ENCODE peak calls at places on chromosomes 16 and 17, in four cellular contexts. W, T, Y and S are unnamed samples.

GRCh38 chr16:86495357-86495701 is 15.0 kb upstream of the FOXF1 start:
- DNase-seq in W (no peak), T (no peak), Y (no peak), S (no peak)

GRCh38 chr17:59488805-59489204 is 76.6 kb upstream of the DHX40 start:
- DNase-seq in W (no peak), T (no peak), Y (no peak), S (no peak)

GRCh38 chr17:12422632-12423031 is 243.1 kb upstream of the MYOCD start:
- DNase-seq in W (no peak), T (no peak), Y (no peak), S (no peak)

GRCh38 chr17:74045608-74046007 is 157.9 kb upstream of the RPL38 start:
- DNase-seq in W (no peak), T (no peak), Y (peak; percentile 24), S (no peak)

GRCh38 chr16:1194665-1195392 is 30.2 kb downstream of the TPSG1 start:
- DNase-seq in W (no peak), T (no peak), Y (no peak), S (no peak)

GRCh38 chr17:31726980-31727427 is 132.0 kb downstream of the COPRS start:
- DNase-seq in W (no peak), T (no peak), Y (peak; percentile 65), S (no peak)

GRCh38 chr16:79104567-79104966 is 496.0 kb downstream of the MAF start:
- DNase-seq in W (no peak), T (no peak), Y (no peak), S (no peak)

GRCh38 chr17:20797292-20797691 is 217.8 kb downstream of the CDRT15L2 start:
- DNase-seq in W (no peak), T (no peak), Y (no peak), S (no peak)

GRCh38 chr17:4947411-4948165 is 742 bp downstream of the PFN1 start:
- DNase-seq in W (peak; percentile 85), T (peak; percentile 67), Y (peak; percentile 38), S (no peak)

GRCh38 chr16:86337581-86338402 is 172.5 kb upstream of the FOXF1 start:
- DNase-seq in W (no peak), T (no peak), Y (no peak), S (no peak)

GRCh38 chr17:28511858-28512461 is 5.8 kb downstream of the FOXN1 start:
- DNase-seq in W (no peak), T (no peak), Y (no peak), S (no peak)

GRCh38 chr16:74743668-74744299 is 30.8 kb downstream of the FA2H start:
- DNase-seq in W (no peak), T (peak; percentile 85), Y (peak; percentile 95), S (no peak)

GRCh38 chr16:85850344-85850880 is 48.5 kb upstream of the IRF8 start:
- DNase-seq in W (peak; percentile 20), T (no peak), Y (no peak), S (no peak)

GRCh38 chr17:66301864-66302741 is at the start of gene PRKCA:
- DNase-seq in W (peak; percentile 82), T (peak; percentile 75), Y (peak; percentile 87), S (peak; percentile 9)

GRCh38 chr17:300881-301280 is 51.7 kb downstream of the RPH3AL start:
- DNase-seq in W (no peak), T (no peak), Y (no peak), S (no peak)

GRCh38 chr17:50542795-50543774 is 3.9 kb upstream of the SPATA20 start:
- DNase-seq in W (no peak), T (peak; percentile 81), Y (peak; percentile 75), S (no peak)

GRCh38 chr17:9332164-9332527 is 243.5 kb downstream of the STX8 start:
- DNase-seq in W (no peak), T (no peak), Y (no peak), S (no peak)

GRCh38 chr16:48608871-48609452 is 1.0 kb downstream of the N4BP1 start:
- DNase-seq in W (no peak), T (no peak), Y (no peak), S (no peak)

GRCh38 chr17:73302189-73302588 is 9.6 kb downstream of the CDC42EP4 start:
- DNase-seq in W (no peak), T (no peak), Y (no peak), S (no peak)

GRCh38 chr17:67602974-67603373 is 114.8 kb upstream of the NOL11 start:
- DNase-seq in W (no peak), T (no peak), Y (peak; percentile 75), S (no peak)

GRCh38 chr16:16041196-16041892 is 91.9 kb downstream of the ABCC1 start:
- DNase-seq in W (no peak), T (no peak), Y (no peak), S (no peak)

GRCh38 chr17:21200590-21201301 is 13.2 kb downstream of the TMEM11 start:
- DNase-seq in W (no peak), T (no peak), Y (no peak), S (no peak)

GRCh38 chr16:74463888-74464287 is 42.6 kb upstream of the CLEC18B start:
- DNase-seq in W (no peak), T (no peak), Y (no peak), S (no peak)

GRCh38 chr17:70521821-70522256 is 352.5 kb downstream of the KCNJ2 start:
- DNase-seq in W (no peak), T (peak; percentile 61), Y (peak; percentile 31), S (no peak)

GRCh38 chr17:78998311-78999055 is 11.1 kb downstream of the CANT1 start:
- DNase-seq in W (peak; percentile 93), T (peak; percentile 43), Y (peak; percentile 66), S (peak; percentile 42)

GRCh38 chr16:27257271-27257670 is 11.3 kb downstream of the NSMCE1 start:
- DNase-seq in W (no peak), T (no peak), Y (no peak), S (no peak)

GRCh38 chr17:9007052-9007714 is 14.1 kb upstream of the NTN1 start:
- DNase-seq in W (no peak), T (no peak), Y (no peak), S (no peak)

GRCh38 chr16:5874899-5875298 is 777.3 kb upstream of the EEF2KMT start:
- DNase-seq in W (no peak), T (no peak), Y (no peak), S (no peak)

GRCh38 chr16:89695086-89695874 is 6.2 kb downstream of the SPATA2L start:
- DNase-seq in W (no peak), T (no peak), Y (no peak), S (no peak)

GRCh38 chr16:72203401-72203800 is 31.4 kb upstream of the PMFBP1 start:
- DNase-seq in W (peak; percentile 69), T (peak; percentile 42), Y (peak; percentile 60), S (no peak)

GRCh38 chr16:31460582-31461002 is 1.3 kb downstream of the ARMC5 start:
- DNase-seq in W (peak; percentile 58), T (no peak), Y (peak; percentile 51), S (no peak)

GRCh38 chr17:82767041-82767754 is 15.3 kb downstream of the TBCD start:
- DNase-seq in W (no peak), T (no peak), Y (peak; percentile 55), S (no peak)

GRCh38 chr16:53372942-53373871 is 61.1 kb upstream of the RBL2 start:
- DNase-seq in W (no peak), T (peak; percentile 81), Y (peak; percentile 67), S (no peak)

GRCh38 chr17:61536417-61536955 is 54.5 kb downstream of the NACA2 start:
- DNase-seq in W (no peak), T (no peak), Y (no peak), S (no peak)

GRCh38 chr16:48959204-48959603 is 322.4 kb downstream of the CBLN1 start:
- DNase-seq in W (no peak), T (no peak), Y (no peak), S (no peak)

GRCh38 chr16:66271074-66272060 is 95.1 kb upstream of the CDH5 start:
- DNase-seq in W (no peak), T (peak; percentile 17), Y (peak; percentile 78), S (no peak)

DNA sequence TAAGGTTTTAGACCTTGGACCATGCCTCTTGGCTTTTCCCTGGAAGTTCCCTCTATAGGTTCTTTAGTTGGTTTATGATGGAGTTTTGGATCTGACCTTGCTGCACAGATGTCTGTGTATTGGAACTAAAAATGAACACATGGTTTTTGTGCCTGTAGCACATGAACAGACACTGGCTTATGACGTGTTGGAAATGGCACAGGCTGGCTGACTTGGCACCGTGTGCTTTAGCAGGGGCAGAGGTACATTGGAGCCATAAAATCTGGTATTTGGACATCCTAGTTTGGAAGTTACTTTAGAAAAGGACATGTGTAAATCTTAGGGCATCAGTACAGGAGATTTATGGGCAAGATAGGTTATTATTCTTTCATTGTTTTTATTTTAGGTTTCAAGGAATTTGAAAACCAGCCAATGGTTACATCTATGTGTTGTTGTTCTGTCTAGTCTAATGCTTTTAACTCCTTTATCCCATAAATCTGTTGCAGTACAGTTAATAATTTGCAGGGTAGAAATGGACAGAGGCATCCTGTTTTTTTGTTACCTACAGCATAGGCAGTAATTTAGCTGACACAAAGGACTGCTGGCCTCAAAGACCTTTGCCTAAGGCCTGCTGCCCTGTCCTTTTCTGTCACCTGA is 6.0 kb downstream of the SOCS7 start:
- DNase-seq in W (no peak), T (no peak), Y (no peak), S (no peak)
- H3K27ac ChIP-seq in W (peak overlapping the region; percentile 90), T (no peak overlapping the region), Y (no peak overlapping the region), S (peak overlapping the region; percentile 38)

GRCh38 chr17:42673885-42674754 is 2.7 kb downstream of the PLEKHH3 start:
- DNase-seq in W (peak; percentile 88), T (no peak), Y (no peak), S (no peak)
- H3K4me1 ChIP-seq in W (peaks cover 70% of the 10 kb centered on the region), T (peaks cover 32% of the 10 kb centered on the region), Y (peaks cover 22% of the 10 kb centered on the region), S (peaks cover 42% of the 10 kb centered on the region)

GRCh38 chr17:80986046-80986445 is 5.6 kb upstream of the CHMP6 start:
- DNase-seq in W (no peak), T (no peak), Y (no peak), S (no peak)
- H3K27ac ChIP-seq in W (no peak overlapping the region), T (no peak overlapping the region), Y (no peak overlapping the region), S (no peak overlapping the region)

GRCh38 chr17:38925263-38925995 is at the start of gene LASP1NB:
- DNase-seq in W (peak; percentile 72), T (no peak), Y (no peak), S (no peak)
- H3K4me1 ChIP-seq in W (peaks cover 45% of the 10 kb centered on the region), T (peaks cover 9% of the 10 kb centered on the region), Y (no peaks in the 10 kb centered on the region), S (peaks cover 16% of the 10 kb centered on the region)

DNA sequence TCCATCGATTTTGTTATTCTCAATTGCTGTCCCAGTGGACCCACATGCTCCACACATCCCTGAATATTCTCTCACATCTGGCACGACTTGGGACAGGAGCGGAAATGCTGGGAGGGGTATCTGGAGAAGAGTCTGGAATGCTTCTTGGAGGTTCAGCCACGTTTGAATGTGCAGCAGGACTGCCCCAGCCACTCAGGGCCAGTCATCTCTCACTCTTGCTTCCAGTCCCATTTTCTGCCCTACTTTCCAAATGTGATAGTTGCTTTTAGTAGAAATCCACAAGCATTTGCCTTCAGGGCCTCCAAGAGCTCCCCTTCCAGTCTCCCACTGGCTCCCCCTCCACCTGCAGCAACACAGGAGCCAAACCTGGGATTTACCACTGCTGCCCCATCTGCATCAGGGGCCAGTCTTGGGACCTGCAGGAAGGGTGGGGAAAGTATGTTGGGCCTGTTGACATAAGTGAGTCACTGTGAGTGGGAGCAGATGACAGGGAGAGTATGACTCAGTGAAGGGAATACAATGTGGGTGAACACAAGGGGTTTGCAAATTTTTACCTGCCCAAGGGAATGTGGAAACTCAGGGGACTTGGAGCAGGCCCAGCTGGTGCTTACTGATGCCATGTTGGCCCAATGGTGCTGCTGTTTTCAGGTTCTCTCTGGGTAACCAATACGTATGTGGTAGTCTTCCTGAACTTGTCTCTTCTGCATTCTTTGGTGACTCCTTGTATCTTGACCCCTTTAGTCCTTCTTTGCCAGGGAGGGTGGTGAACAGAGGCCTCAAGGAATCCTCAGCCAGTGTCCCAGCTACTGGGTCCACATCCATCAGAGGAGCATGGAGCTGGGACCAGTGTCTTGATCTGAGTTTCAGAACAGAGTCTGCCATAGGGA is 78.8 kb upstream of the CRHR1 start:
- DNase-seq in W (no peak), T (no peak), Y (peak; percentile 99), S (no peak)
- H3K27ac ChIP-seq in W (no peak overlapping the region), T (no peak overlapping the region), Y (peak overlapping the region; percentile 77), S (no peak overlapping the region)